ENCODE peak calls at places on chromosomes 13 and 19, in five cellular contexts. S, L, P, M and B are unnamed samples.

GRCh38 chr19:48807590-48808308 is 3.1 kb downstream of the BCAT2 start:
- DNase-seq in S (no peak), L (no peak), P (no peak), M (no peak), B (peak; percentile 78)

GRCh38 chr19:49264258-49264657 is 60.7 kb downstream of the SLC6A16 start:
- DNase-seq in S (no peak), L (no peak), P (no peak), M (no peak), B (no peak)

GRCh38 chr13:59479629-59480028 is 684.1 kb downstream of the DIAPH3 start:
- DNase-seq in S (no peak), L (no peak), P (no peak), M (no peak), B (no peak)

GRCh38 chr19:35169226-35169995 is 14.9 kb downstream of the FXYD5 start:
- DNase-seq in S (no peak), L (no peak), P (no peak), M (no peak), B (no peak)

GRCh38 chr19:6663236-6664187 is 6.4 kb downstream of the TNFSF14 start:
- DNase-seq in S (no peak), L (no peak), P (no peak), M (no peak), B (no peak)

GRCh38 chr19:41851456-41851855 is 6.6 kb downstream of the DMRTC2 start:
- DNase-seq in S (no peak), L (no peak), P (no peak), M (no peak), B (no peak)

GRCh38 chr13:111384441-111385181 is 64.2 kb downstream of the TEX29 start:
- DNase-seq in S (peak; percentile 37), L (peak; percentile 44), P (no peak), M (no peak), B (no peak)

GRCh38 chr13:33057019-33057785 is 41.0 kb downstream of the KL start:
- DNase-seq in S (no peak), L (no peak), P (no peak), M (peak; percentile 6), B (peak; percentile 16)

GRCh38 chr19:18771328-18772242 is 19.5 kb downstream of the COMP start:
- DNase-seq in S (no peak), L (no peak), P (no peak), M (no peak), B (no peak)

GRCh38 chr19:38781058-38781457 is 7.7 kb upstream of the LGALS7 start:
- DNase-seq in S (no peak), L (no peak), P (no peak), M (no peak), B (no peak)

GRCh38 chr19:6877766-6878165 is 9.6 kb upstream of the ADGRE1 start:
- DNase-seq in S (no peak), L (no peak), P (no peak), M (no peak), B (no peak)

GRCh38 chr19:44303976-44304568 is 753 bp downstream of the ZNF235 start:
- DNase-seq in S (no peak), L (no peak), P (no peak), M (peak; percentile 3), B (peak; percentile 28)

GRCh38 chr13:37306778-37307544 is 201.5 kb upstream of the CSNK1A1L start:
- DNase-seq in S (no peak), L (no peak), P (no peak), M (peak; percentile 98), B (no peak)

GRCh38 chr19:38657633-38658222 is 10.3 kb downstream of the ACTN4 start:
- DNase-seq in S (no peak), L (no peak), P (no peak), M (peak; percentile 89), B (no peak)

GRCh38 chr13:109297628-109298027 is 488.8 kb downstream of the IRS2 start:
- DNase-seq in S (no peak), L (no peak), P (no peak), M (peak; percentile 90), B (no peak)

GRCh38 chr13:114151565-114152284 is 19.3 kb upstream of the RASA3 start:
- DNase-seq in S (no peak), L (no peak), P (no peak), M (no peak), B (peak; percentile 88)

GRCh38 chr19:55667958-55668357 is 7.1 kb upstream of the EPN1 start:
- DNase-seq in S (no peak), L (no peak), P (no peak), M (no peak), B (peak; percentile 93)

GRCh38 chr19:41563847-41564514 is 12.0 kb upstream of the CEACAM21 start:
- DNase-seq in S (no peak), L (no peak), P (no peak), M (no peak), B (no peak)

GRCh38 chr13:37679043-37679442 is 80.5 kb upstream of the POSTN start:
- DNase-seq in S (no peak), L (no peak), P (no peak), M (no peak), B (no peak)

GRCh38 chr13:108227651-108228272 is 9.6 kb downstream of the ABHD13 start:
- DNase-seq in S (no peak), L (no peak), P (no peak), M (peak; percentile 52), B (peak; percentile 36)

GRCh38 chr13:50448535-50448981 is 394.9 kb downstream of the DLEU7 start:
- DNase-seq in S (no peak), L (no peak), P (no peak), M (no peak), B (peak; percentile 2)

GRCh38 chr19:55178781-55179569 is 1.1 kb downstream of the SYT5 start:
- DNase-seq in S (peak; percentile 75), L (no peak), P (peak; percentile 55), M (peak; percentile 77), B (peak; percentile 64)

GRCh38 chr19:40609561-40610395 is 8.6 kb downstream of the LTBP4 start:
- DNase-seq in S (peak; percentile 95), L (peak; percentile 93), P (peak; percentile 92), M (no peak), B (peak; percentile 96)

GRCh38 chr13:50521750-50522149 is 321.7 kb downstream of the DLEU7 start:
- DNase-seq in S (no peak), L (no peak), P (no peak), M (peak; percentile 30), B (no peak)

GRCh38 chr13:34166406-34166805 is 348.5 kb downstream of the RFC3 start:
- DNase-seq in S (no peak), L (no peak), P (no peak), M (no peak), B (no peak)

GRCh38 chr19:30281903-30282302 is 90.3 kb upstream of the ZNF536 start:
- DNase-seq in S (no peak), L (no peak), P (no peak), M (no peak), B (no peak)

GRCh38 chr13:79898996-79899395 is 418.0 kb downstream of the NDFIP2 start:
- DNase-seq in S (no peak), L (no peak), P (no peak), M (peak; percentile 54), B (no peak)

GRCh38 chr13:98780451-98780850 is 28.0 kb upstream of the SLC15A1 start:
- DNase-seq in S (no peak), L (no peak), P (no peak), M (no peak), B (no peak)

GRCh38 chr19:38231918-38232317 is 7.9 kb upstream of the DPF1 start:
- DNase-seq in S (no peak), L (no peak), P (no peak), M (no peak), B (no peak)

GRCh38 chr19:540867-541637 is 2.8 kb upstream of the GZMM start:
- DNase-seq in S (no peak), L (no peak), P (no peak), M (no peak), B (no peak)

GRCh38 chr13:35866801-35867200 is 264.4 kb downstream of the DCLK1 start:
- DNase-seq in S (no peak), L (no peak), P (peak; percentile 45), M (no peak), B (no peak)

GRCh38 chr19:16849168-16849567 is 20.0 kb downstream of the SIN3B start:
- DNase-seq in S (no peak), L (no peak), P (no peak), M (peak; percentile 62), B (peak; percentile 15)

GRCh38 chr19:27776020-27776419 is 1436.9 kb downstream of the UQCRFS1 start:
- DNase-seq in S (no peak), L (no peak), P (no peak), M (peak; percentile 31), B (no peak)

GRCh38 chr13:34826432-34826831 is 115.6 kb upstream of the NBEA start:
- DNase-seq in S (no peak), L (no peak), P (no peak), M (no peak), B (no peak)

GRCh38 chr13:28438598-28439334 is 56.2 kb downstream of the FLT1 start:
- DNase-seq in S (no peak), L (no peak), P (no peak), M (no peak), B (no peak)
- H3K36me3 ChIP-seq in S (no peaks in the 10 kb centered on the region), L (no peaks in the 10 kb centered on the region), P (peaks cover 64% of the 10 kb centered on the region), M (no peaks in the 10 kb centered on the region), B (no peaks in the 10 kb centered on the region)

DNA sequence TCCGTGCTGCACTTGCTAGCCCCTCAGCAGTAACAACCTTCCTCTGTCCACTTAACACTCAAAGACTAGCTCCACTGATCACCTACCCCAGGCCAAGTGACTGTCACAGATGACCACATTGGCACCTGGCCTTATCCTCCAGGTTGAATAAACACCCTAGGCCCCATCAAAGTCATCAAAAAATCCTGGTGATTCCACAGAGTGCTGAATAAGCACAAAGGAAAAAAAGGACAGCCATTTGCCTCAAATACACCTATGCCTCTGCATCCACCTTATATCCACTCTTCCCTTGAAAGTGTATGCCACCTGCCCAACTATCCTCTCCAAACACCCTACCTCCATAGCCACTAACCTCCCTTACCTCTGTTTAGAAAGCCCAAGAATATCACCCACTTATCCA is 2.7 kb downstream of the ZNF154 start:
- DNase-seq in S (no peak), L (no peak), P (no peak), M (no peak), B (no peak)
- H3K36me3 ChIP-seq in S (peaks cover 8% of the 10 kb centered on the region), L (peaks cover 64% of the 10 kb centered on the region), P (peaks cover 48% of the 10 kb centered on the region), M (peaks cover 36% of the 10 kb centered on the region), B (no peaks in the 10 kb centered on the region)

DNA sequence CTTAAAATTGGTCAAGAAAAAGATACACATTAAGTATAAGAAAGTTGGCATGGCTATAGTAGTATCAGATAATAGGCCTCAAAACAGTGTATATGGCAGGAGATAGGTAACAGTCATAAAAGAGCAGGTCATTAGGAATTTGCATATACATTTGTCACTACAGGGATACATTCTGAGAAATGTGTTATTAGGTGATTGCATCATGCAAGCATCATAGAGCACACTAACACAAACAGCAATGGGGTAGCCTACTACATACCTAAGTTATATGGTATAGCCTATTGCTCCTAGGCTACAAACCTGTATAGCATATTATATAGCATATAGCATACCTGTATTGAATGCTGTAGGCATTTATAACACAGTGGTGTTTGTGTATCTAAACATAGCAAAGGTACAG is 6.2 kb upstream of the ZNF529 start:
- DNase-seq in S (no peak), L (no peak), P (no peak), M (no peak), B (no peak)
- H3K36me3 ChIP-seq in S (peaks cover 51% of the 10 kb centered on the region), L (peaks cover 75% of the 10 kb centered on the region), P (peaks cover 57% of the 10 kb centered on the region), M (peaks cover 30% of the 10 kb centered on the region), B (peaks cover 11% of the 10 kb centered on the region)

DNA sequence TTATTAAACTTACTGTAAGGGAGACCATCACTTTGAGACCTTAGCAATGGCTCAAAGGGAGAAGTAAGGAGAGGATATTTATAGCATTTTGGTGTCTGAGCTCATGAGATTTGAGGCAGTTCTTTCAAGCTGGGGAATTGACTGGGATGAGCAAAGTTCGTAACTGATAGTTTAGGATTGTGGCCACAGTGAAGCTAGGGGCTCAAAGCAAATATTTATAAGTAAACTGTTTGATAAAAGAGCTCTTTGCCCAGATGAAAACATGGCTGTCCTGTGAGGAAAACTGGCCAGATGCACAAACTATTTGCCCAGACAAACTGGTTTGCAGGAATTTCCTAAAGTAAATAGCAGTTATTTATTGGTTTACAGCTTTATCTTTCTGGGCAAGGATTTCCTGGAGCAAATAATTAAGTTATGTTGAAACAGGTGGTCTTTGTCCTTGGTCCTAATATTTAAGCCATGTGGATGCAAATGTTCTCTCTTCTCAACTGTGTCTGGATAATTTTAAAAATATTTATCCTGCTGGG is 59.7 kb upstream of the TMTC4 start:
- DNase-seq in S (no peak), L (no peak), P (no peak), M (no peak), B (no peak)
- H3K36me3 ChIP-seq in S (no peaks in the 10 kb centered on the region), L (no peaks in the 10 kb centered on the region), P (no peaks in the 10 kb centered on the region), M (no peaks in the 10 kb centered on the region), B (no peaks in the 10 kb centered on the region)